ENCODE peak calls at places on chromosomes 13 and 19, in nine cellular contexts. O is heart right ventricle; W is breast epithelium; U is CD4-positive, alpha-beta T cell; E is H9; I is Calu3; L is spleen; P is heart left ventricle; D is B cell. Q is an unnamed sample.

GRCh38 chr19:52398091-52398461 is 427 bp downstream of the ZNF528 start:
- DNase-seq in W (no peak), L (no peak), D (no peak), E (no peak), O (peak), P (no peak), I (no peak), U (no peak), Q (no peak)

GRCh38 chr19:31313291-31314030 is 35.8 kb downstream of the TSHZ3 start:
- DNase-seq in O (no peak), I (no peak), D (no peak), P (no peak), E (no peak), W (no peak), L (no peak), U (no peak), Q (no peak)

GRCh38 chr13:72495681-72496080 is 231.7 kb downstream of the MZT1 start:
- DNase-seq in E (no peak), U (no peak), P (no peak), I (no peak), W (no peak), D (no peak), L (no peak), O (no peak), Q (no peak)

GRCh38 chr13:99043700-99044300 is 65.9 kb upstream of the DOCK9 start:
- DNase-seq in W (no peak), I (no peak), P (no peak), U (no peak), E (no peak), L (no peak), O (no peak), D (no peak), Q (no peak)

GRCh38 chr13:107069107-107069776 is 501.3 kb upstream of the ARGLU1 start:
- DNase-seq in I (no peak), W (no peak), O (no peak), L (no peak), E (no peak), U (no peak), D (no peak), P (no peak), Q (peak)

GRCh38 chr13:28376604-28377003 is 118.3 kb downstream of the FLT1 start:
- DNase-seq in D (no peak), O (no peak), E (no peak), L (no peak), I (no peak), U (no peak), P (no peak), W (no peak), Q (no peak)

GRCh38 chr13:36421447-36421846 is 10.8 kb upstream of the CCNA1 start:
- DNase-seq in E (no peak), L (no peak), I (no peak), D (no peak), P (no peak), U (no peak), W (no peak), O (no peak), Q (peak)

GRCh38 chr13:61546413-61546812 is 130.8 kb upstream of the PCDH20 start:
- DNase-seq in I (no peak), P (no peak), W (no peak), L (no peak), D (no peak), U (no peak), E (no peak), O (no peak), Q (no peak)

GRCh38 chr19:35042056-35042730 is 672 bp downstream of the HPN start:
- DNase-seq in I (no peak), D (no peak), L (no peak), E (no peak), O (no peak), P (no peak), W (no peak), U (no peak), Q (no peak)

GRCh38 chr19:5637971-5638370 is 15.1 kb downstream of the SAFB start:
- DNase-seq in D (no peak), U (no peak), I (no peak), O (no peak), L (no peak), P (no peak), W (no peak), E (no peak), Q (no peak)

GRCh38 chr13:77306458-77306857 is 20.4 kb downstream of the MYCBP2 start:
- DNase-seq in L (no peak), U (no peak), E (no peak), I (no peak), D (no peak), P (no peak), O (no peak), W (no peak), Q (no peak)

GRCh38 chr13:59494151-59494550 is 669.6 kb downstream of the DIAPH3 start:
- DNase-seq in W (no peak), L (no peak), U (no peak), E (no peak), D (no peak), P (no peak), I (no peak), O (no peak), Q (no peak)

GRCh38 chr13:30110301-30111070 is 196.9 kb downstream of the KATNAL1 start:
- DNase-seq in U (no peak), E (no peak), D (no peak), P (no peak), O (no peak), L (no peak), I (no peak), W (no peak), Q (no peak)

GRCh38 chr13:105346141-105346766 is 1189.2 kb downstream of the EFNB2 start:
- DNase-seq in P (no peak), E (no peak), O (no peak), W (no peak), U (no peak), D (no peak), I (no peak), L (no peak), Q (peak)

GRCh38 chr19:55289117-55289796 is 5.5 kb downstream of the BRSK1 start:
- DNase-seq in W (no peak), I (no peak), E (no peak), P (no peak), O (no peak), U (no peak), D (no peak), L (no peak), Q (no peak)

GRCh38 chr19:1256646-1257474 is 8.5 kb downstream of the MIDN start:
- DNase-seq in O (no peak), P (no peak), L (peak), I (no peak), D (no peak), U (no peak), W (no peak), E (no peak), Q (no peak)

GRCh38 chr13:48255090-48255489 is 22.1 kb downstream of the ITM2B start:
- DNase-seq in O (no peak), I (no peak), P (no peak), W (no peak), U (no peak), D (no peak), E (no peak), L (no peak), Q (no peak)

DNA sequence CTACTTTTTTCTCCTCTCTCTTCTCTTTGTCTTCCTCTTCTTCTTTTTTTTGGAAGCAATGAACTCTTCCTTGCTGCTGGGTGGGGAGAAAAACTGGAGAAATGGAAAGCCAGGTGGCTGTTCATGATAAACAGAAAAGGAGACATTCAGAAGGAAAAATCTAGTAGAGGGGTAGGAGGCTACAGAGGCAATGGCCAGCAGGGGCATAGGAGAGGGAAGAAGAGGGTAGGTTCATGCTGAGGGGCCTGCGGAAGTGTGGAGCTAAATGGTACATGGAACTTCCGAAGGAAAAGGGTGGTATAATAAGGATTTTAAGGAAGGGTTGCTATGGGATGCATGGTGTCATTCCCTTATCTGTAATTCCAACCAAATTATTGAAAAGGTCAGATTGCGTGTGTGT is 17.5 kb upstream of the HS6ST3 start:
- DNase-seq in O (no peak), D (no peak), E (peak), U (no peak), L (no peak), P (no peak), W (no peak), I (no peak), Q (no peak)
- TF ChIP-seq CTCF in O (no peak), D (no peak), E (peak), U (no peak), L (no peak), P (no peak), W (no peak), I (no peak), Q (no peak)

DNA sequence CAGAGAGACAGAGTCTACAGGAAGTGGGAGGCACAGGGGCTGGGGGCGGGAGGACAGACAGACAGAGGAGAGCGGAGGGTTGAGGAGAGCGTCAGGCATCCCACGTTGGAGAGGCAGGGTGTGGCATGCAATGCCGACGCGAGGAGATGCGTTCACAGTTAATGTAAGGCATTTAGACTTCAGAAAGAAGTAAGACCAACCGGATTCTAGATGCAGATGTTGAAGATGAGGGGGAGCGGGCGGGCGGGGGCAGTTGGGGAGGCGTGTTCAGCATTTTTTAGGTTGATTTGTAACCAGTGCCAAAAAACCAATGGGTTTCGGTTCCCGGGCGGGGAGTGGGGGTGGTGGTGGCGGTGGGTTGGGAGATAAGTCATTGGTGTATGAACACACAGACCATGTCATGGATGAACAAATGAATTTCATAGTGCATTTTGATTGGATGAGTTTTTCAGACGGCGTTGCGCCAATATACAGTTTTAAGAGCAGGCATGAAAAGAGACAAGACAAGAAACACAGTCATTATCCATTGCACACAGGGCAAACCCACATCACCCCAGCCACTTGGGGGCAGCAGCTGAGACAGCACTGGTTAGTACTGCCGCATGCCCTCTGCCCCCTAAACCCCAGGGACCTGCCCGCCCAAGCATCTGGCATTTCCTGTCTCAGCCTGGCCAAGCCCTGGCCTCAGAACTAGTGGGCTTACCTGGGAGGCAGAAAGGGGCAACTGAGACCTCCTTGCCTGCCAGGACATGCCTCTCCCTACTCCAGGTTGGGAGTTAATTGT is 91.3 kb downstream of the IER2 start:
- DNase-seq in E (peak), U (no peak), O (no peak), P (no peak), L (no peak), D (peak), I (peak), W (no peak), Q (no peak)
- TF ChIP-seq CTCF in E (peak), U (no peak), O (no peak), P (no peak), L (no peak), D (no peak), I (no peak), W (no peak), Q (no peak)

DNA sequence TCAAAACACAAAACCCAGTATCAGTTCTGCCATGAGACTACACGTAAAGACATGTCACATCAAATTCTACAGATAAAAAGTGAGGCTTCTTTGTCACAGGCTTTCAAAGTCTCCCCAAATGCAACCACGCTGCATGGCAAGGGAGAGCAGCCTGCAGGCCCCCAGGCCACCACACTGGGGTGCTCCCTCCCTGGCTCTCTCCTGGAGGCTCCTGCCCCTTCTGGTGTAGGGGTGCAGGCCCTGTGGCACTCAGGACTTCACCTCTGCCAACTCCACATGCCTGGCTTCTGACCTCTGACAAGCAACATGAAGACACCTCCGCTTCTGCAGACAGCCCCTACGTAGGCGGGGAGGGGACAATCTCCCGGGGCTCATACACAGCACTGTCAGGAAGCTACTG is 14.3 kb downstream of the AKAP8 start:
- DNase-seq in E (no peak), D (no peak), U (no peak), O (no peak), I (no peak), L (no peak), W (no peak), P (no peak), Q (no peak)
- TF ChIP-seq CTCF in E (no peak), D (no peak), U (no peak), O (no peak), I (no peak), L (no peak), W (no peak), P (no peak), Q (no peak)

GRCh38 chr19:58400916-58401824 is 5.7 kb downstream of the RNF225 start:
- DNase-seq in U (peak), O (peak), W (peak), P (peak), I (peak), E (peak), L (peak), D (peak), Q (peak)
- TF ChIP-seq CTCF in U (no peak), O (no peak), W (no peak), P (no peak), I (no peak), E (no peak), L (no peak), D (no peak), Q (no peak)

DNA sequence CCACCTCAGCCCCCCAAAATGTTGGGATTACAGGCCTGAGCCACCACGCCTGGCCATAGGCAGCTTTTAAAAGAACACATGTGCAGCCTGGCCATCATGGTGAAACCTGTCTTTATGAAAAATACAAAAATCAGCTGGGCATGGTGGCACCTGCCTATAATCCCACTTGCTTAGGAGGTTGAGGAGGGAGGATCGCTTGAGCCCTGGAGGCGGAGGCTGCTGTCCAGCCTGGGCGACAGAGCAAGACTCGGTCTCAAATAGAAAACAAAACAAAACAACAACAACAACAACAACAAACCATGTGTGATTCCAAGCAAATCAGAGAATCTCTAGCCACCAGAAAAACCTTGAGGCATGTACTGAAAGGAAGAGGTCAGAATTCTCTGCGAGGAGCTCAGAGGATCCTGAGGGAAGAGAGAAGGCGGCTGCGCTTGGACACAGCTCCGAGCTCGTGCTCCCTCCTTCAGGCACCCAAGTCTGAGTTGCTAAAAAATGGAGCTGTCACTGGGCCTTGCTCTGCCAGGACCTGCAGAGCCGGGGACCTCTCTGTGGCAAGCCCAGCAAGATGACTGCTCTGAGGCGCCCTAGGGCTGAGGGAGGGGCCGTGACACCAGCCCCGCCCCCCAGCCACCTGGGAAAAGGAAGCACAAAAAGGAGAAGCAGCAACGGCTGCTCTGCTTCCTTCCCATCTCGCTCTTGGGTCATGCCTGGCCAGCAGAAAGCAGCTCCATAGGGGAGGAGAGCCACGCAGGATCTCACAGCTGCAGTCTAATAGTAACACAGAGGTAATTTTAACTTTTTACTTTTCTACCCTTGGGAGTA is at the start of gene ARL11:
- DNase-seq in U (peak), L (peak), P (peak), D (peak), W (peak), I (no peak), O (peak), E (peak), Q (no peak)
- TF ChIP-seq CTCF in U (no peak), L (no peak), P (no peak), D (no peak), W (no peak), I (no peak), O (no peak), E (no peak), Q (no peak)

Q was measured in MCF 10A.